ENCODE peak calls at places on chromosome 13, in eight cellular contexts. One of them, this sample, is unnamed.

GRCh38 chr13:31365630-31366029 is 165.9 kb downstream of the B3GLCT start:
- DNase-seq in sigmoid colon: no peak
- DNase-seq in transverse colon: no peak
- DNase-seq in breast epithelium: no peak
- DNase-seq in K562: no peak
- DNase-seq in prostate gland: no peak
- DNase-seq in GM23338: no peak
- DNase-seq in HCT116: no peak
- DNase-seq in this sample: no peak

GRCh38 chr13:107976628-107977027 is 238.7 kb downstream of the LIG4 start:
- DNase-seq in sigmoid colon: no peak
- DNase-seq in transverse colon: no peak
- DNase-seq in breast epithelium: no peak
- DNase-seq in K562: no peak
- DNase-seq in prostate gland: no peak
- DNase-seq in GM23338: no peak
- DNase-seq in HCT116: no peak
- DNase-seq in this sample: no peak

GRCh38 chr13:43087960-43088580 is 64.7 kb downstream of the DNAJC15 start:
- DNase-seq in sigmoid colon: no peak
- DNase-seq in transverse colon: no peak
- DNase-seq in breast epithelium: no peak
- DNase-seq in K562: no peak
- DNase-seq in prostate gland: peak
- DNase-seq in GM23338: no peak
- DNase-seq in HCT116: no peak
- DNase-seq in this sample: no peak

GRCh38 chr13:97720881-97721280 is 232.6 kb upstream of the IPO5 start:
- DNase-seq in sigmoid colon: no peak
- DNase-seq in transverse colon: no peak
- DNase-seq in breast epithelium: no peak
- DNase-seq in K562: no peak
- DNase-seq in prostate gland: no peak
- DNase-seq in GM23338: no peak
- DNase-seq in HCT116: no peak
- DNase-seq in this sample: no peak

GRCh38 chr13:75687145-75687763 is 51.1 kb downstream of the LMO7 start:
- DNase-seq in sigmoid colon: no peak
- DNase-seq in transverse colon: no peak
- DNase-seq in breast epithelium: no peak
- DNase-seq in K562: peak
- DNase-seq in prostate gland: no peak
- DNase-seq in GM23338: peak
- DNase-seq in HCT116: peak
- DNase-seq in this sample: no peak

GRCh38 chr13:98239156-98240076 is 62.3 kb upstream of the RNF113B start:
- DNase-seq in sigmoid colon: no peak
- DNase-seq in transverse colon: no peak
- DNase-seq in breast epithelium: no peak
- DNase-seq in K562: no peak
- DNase-seq in prostate gland: no peak
- DNase-seq in GM23338: peak
- DNase-seq in HCT116: no peak
- DNase-seq in this sample: no peak

GRCh38 chr13:97946951-97947588 is 6.4 kb upstream of the IPO5 start:
- DNase-seq in sigmoid colon: no peak
- DNase-seq in transverse colon: no peak
- DNase-seq in breast epithelium: no peak
- DNase-seq in K562: no peak
- DNase-seq in prostate gland: no peak
- DNase-seq in GM23338: no peak
- DNase-seq in HCT116: no peak
- DNase-seq in this sample: no peak

GRCh38 chr13:73138276-73138950 is 79.6 kb downstream of the KLF5 start:
- DNase-seq in sigmoid colon: no peak
- DNase-seq in transverse colon: no peak
- DNase-seq in breast epithelium: no peak
- DNase-seq in K562: no peak
- DNase-seq in prostate gland: no peak
- DNase-seq in GM23338: peak
- DNase-seq in HCT116: no peak
- DNase-seq in this sample: no peak

GRCh38 chr13:40609972-40610726 is 56.3 kb downstream of the FOXO1 start:
- DNase-seq in sigmoid colon: no peak
- DNase-seq in transverse colon: peak
- DNase-seq in breast epithelium: no peak
- DNase-seq in K562: no peak
- DNase-seq in prostate gland: no peak
- DNase-seq in GM23338: no peak
- DNase-seq in HCT116: no peak
- DNase-seq in this sample: no peak

GRCh38 chr13:93698016-93698613 is 471.5 kb downstream of the GPC6 start:
- DNase-seq in sigmoid colon: no peak
- DNase-seq in transverse colon: no peak
- DNase-seq in breast epithelium: no peak
- DNase-seq in K562: no peak
- DNase-seq in prostate gland: no peak
- DNase-seq in GM23338: no peak
- DNase-seq in HCT116: no peak
- DNase-seq in this sample: no peak

GRCh38 chr13:44573790-44574465 is 2.2 kb downstream of the TSC22D1 start:
- DNase-seq in sigmoid colon: no peak
- DNase-seq in transverse colon: no peak
- DNase-seq in breast epithelium: no peak
- DNase-seq in K562: peak
- DNase-seq in prostate gland: peak
- DNase-seq in GM23338: peak
- DNase-seq in HCT116: no peak
- DNase-seq in this sample: no peak

GRCh38 chr13:44111701-44112100 is 232.0 kb downstream of the LACC1 start:
- DNase-seq in sigmoid colon: no peak
- DNase-seq in transverse colon: no peak
- DNase-seq in breast epithelium: no peak
- DNase-seq in K562: no peak
- DNase-seq in prostate gland: no peak
- DNase-seq in GM23338: no peak
- DNase-seq in HCT116: no peak
- DNase-seq in this sample: no peak

GRCh38 chr13:34411881-34412280 is 530.2 kb upstream of the NBEA start:
- DNase-seq in sigmoid colon: no peak
- DNase-seq in transverse colon: no peak
- DNase-seq in breast epithelium: no peak
- DNase-seq in K562: no peak
- DNase-seq in prostate gland: no peak
- DNase-seq in GM23338: no peak
- DNase-seq in HCT116: no peak
- DNase-seq in this sample: no peak

GRCh38 chr13:20426766-20427448 is 98.8 kb downstream of the CRYL1 start:
- DNase-seq in sigmoid colon: no peak
- DNase-seq in transverse colon: no peak
- DNase-seq in breast epithelium: no peak
- DNase-seq in K562: no peak
- DNase-seq in prostate gland: no peak
- DNase-seq in GM23338: no peak
- DNase-seq in HCT116: no peak
- DNase-seq in this sample: no peak

GRCh38 chr13:97977982-97978381 is 24.5 kb downstream of the IPO5 start:
- DNase-seq in sigmoid colon: no peak
- DNase-seq in transverse colon: no peak
- DNase-seq in breast epithelium: no peak
- DNase-seq in K562: no peak
- DNase-seq in prostate gland: no peak
- DNase-seq in GM23338: no peak
- DNase-seq in HCT116: no peak
- DNase-seq in this sample: no peak

GRCh38 chr13:37617162-37617561 is 18.6 kb upstream of the POSTN start:
- DNase-seq in sigmoid colon: no peak
- DNase-seq in transverse colon: no peak
- DNase-seq in breast epithelium: no peak
- DNase-seq in K562: no peak
- DNase-seq in prostate gland: no peak
- DNase-seq in GM23338: peak
- DNase-seq in HCT116: no peak
- DNase-seq in this sample: no peak

GRCh38 chr13:39209731-39210633 is 171.7 kb downstream of the NHLRC3 start:
- DNase-seq in sigmoid colon: no peak
- DNase-seq in transverse colon: no peak
- DNase-seq in breast epithelium: no peak
- DNase-seq in K562: no peak
- DNase-seq in prostate gland: no peak
- DNase-seq in GM23338: no peak
- DNase-seq in HCT116: no peak
- DNase-seq in this sample: no peak

DNA sequence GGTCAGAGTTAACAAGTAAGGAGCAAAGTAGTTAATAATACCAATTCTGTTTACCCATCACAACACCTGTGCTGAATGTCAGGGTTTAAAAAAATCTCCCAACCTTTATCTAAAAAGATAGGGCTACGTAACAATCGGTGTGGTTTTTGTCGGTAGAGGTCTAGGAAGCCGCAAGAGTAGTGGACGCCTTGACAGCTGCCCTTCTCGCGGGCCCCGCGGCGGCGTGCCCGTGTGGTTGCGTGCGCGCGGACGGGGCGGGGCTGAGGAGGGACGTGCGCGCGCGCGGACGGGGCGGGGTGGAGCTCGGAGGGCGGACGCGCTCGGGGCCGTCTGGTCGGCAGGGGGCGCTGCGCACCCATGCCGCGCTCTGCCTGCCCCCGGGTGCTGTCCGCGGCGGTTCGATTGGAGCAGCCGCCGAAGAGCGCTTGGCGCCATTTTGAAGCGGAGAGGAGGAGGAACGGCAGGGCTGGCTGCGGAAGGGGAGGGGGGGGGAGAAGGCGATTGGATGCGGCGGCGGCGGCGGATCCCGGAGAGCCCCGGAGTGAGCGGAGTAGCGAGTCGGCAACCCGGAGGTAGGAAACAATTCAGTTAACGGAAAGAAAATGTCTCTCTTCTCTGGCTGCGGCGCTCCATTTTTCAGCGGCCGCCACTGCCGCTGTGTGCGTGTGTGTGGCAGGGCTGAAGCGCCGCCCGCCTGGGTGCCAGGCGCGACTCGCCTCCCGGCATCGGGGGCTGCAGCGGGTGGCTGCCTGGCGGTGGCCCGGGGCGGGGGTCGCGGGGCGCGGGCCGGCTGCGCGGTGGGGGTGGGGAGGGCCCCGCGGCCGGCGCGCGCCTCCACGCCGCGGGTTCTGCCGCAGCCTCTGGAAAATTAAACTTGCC is at the start of gene PDS5B:
- DNase-seq in sigmoid colon: peak
- DNase-seq in transverse colon: peak
- DNase-seq in breast epithelium: peak
- DNase-seq in K562: peak
- DNase-seq in prostate gland: peak
- DNase-seq in GM23338: peak
- DNase-seq in HCT116: peak
- DNase-seq in this sample: peak
- TF ChIP-seq POLR2AphosphoS5 in sigmoid colon: peak
- TF ChIP-seq POLR2AphosphoS5 in transverse colon: peak
- TF ChIP-seq POLR2AphosphoS5 in breast epithelium: peak
- TF ChIP-seq POLR2AphosphoS5 in K562: no peak
- TF ChIP-seq POLR2AphosphoS5 in prostate gland: peak
- TF ChIP-seq POLR2AphosphoS5 in GM23338: peak
- TF ChIP-seq POLR2AphosphoS5 in HCT116: peak
- TF ChIP-seq POLR2AphosphoS5 in this sample: peak

GRCh38 chr13:99354371-99354951 is 47.3 kb upstream of the GPR183 start:
- DNase-seq in sigmoid colon: no peak
- DNase-seq in transverse colon: no peak
- DNase-seq in breast epithelium: peak
- DNase-seq in K562: no peak
- DNase-seq in prostate gland: peak
- DNase-seq in GM23338: no peak
- DNase-seq in HCT116: no peak
- DNase-seq in this sample: no peak
- H3K4me3 ChIP-seq in sigmoid colon: no peak
- H3K4me3 ChIP-seq in transverse colon: no peak
- H3K4me3 ChIP-seq in breast epithelium: no peak
- H3K4me3 ChIP-seq in K562: no peak
- H3K4me3 ChIP-seq in prostate gland: no peak
- H3K4me3 ChIP-seq in GM23338: no peak
- H3K4me3 ChIP-seq in HCT116: no peak
- H3K4me3 ChIP-seq in this sample: no peak

GRCh38 chr13:110346661-110347067 is 39.6 kb downstream of the COL4A2 start:
- DNase-seq in sigmoid colon: no peak
- DNase-seq in transverse colon: peak
- DNase-seq in breast epithelium: no peak
- DNase-seq in K562: no peak
- DNase-seq in prostate gland: no peak
- DNase-seq in GM23338: no peak
- DNase-seq in HCT116: peak
- DNase-seq in this sample: no peak

GRCh38 chr13:110348751-110349150 is 41.7 kb downstream of the COL4A2 start:
- DNase-seq in sigmoid colon: no peak
- DNase-seq in transverse colon: no peak
- DNase-seq in breast epithelium: no peak
- DNase-seq in K562: no peak
- DNase-seq in prostate gland: no peak
- DNase-seq in GM23338: no peak
- DNase-seq in HCT116: no peak
- DNase-seq in this sample: no peak

GRCh38 chr13:110348309-110348625 is 41.2 kb downstream of the COL4A2 start:
- DNase-seq in sigmoid colon: no peak
- DNase-seq in transverse colon: no peak
- DNase-seq in breast epithelium: no peak
- DNase-seq in K562: no peak
- DNase-seq in prostate gland: no peak
- DNase-seq in GM23338: no peak
- DNase-seq in HCT116: no peak
- DNase-seq in this sample: no peak

GRCh38 chr13:110347088-110347487 is 40.0 kb downstream of the COL4A2 start:
- DNase-seq in sigmoid colon: no peak
- DNase-seq in transverse colon: no peak
- DNase-seq in breast epithelium: no peak
- DNase-seq in K562: no peak
- DNase-seq in prostate gland: no peak
- DNase-seq in GM23338: no peak
- DNase-seq in HCT116: no peak
- DNase-seq in this sample: no peak

GRCh38 chr13:110347535-110348308 is 40.6 kb downstream of the COL4A2 start:
- DNase-seq in sigmoid colon: no peak
- DNase-seq in transverse colon: no peak
- DNase-seq in breast epithelium: peak
- DNase-seq in K562: no peak
- DNase-seq in prostate gland: peak
- DNase-seq in GM23338: no peak
- DNase-seq in HCT116: peak
- DNase-seq in this sample: no peak
- TF ChIP-seq POLR2AphosphoS5 in sigmoid colon: peak
- TF ChIP-seq POLR2AphosphoS5 in transverse colon: peak
- TF ChIP-seq POLR2AphosphoS5 in breast epithelium: no peak
- TF ChIP-seq POLR2AphosphoS5 in K562: no peak
- TF ChIP-seq POLR2AphosphoS5 in prostate gland: peak
- TF ChIP-seq POLR2AphosphoS5 in GM23338: no peak
- TF ChIP-seq POLR2AphosphoS5 in HCT116: no peak
- TF ChIP-seq POLR2AphosphoS5 in this sample: no peak

DNA sequence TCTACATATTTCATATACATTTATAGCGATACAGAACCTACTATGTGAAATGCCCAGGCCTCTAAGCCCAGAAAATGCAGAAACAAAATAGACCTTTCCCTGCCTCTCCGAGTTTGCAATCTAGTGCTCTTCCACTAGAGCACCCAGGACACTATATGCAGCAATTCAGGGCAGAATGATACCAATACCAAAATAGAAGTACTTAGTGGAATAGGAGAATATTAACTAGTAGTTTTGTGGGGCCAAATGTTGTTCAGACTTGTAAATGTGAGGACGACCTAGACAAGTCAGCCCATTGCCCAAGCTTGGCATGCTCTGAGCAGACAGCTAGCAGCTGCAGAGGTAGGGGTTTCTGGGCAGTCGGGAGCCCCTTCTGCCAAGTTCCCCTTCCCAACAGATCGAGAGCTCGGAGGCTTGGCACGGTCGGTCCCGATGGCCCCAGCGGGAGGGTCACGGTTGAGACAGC is 35.8 kb upstream of the FLT1 start:
- DNase-seq in sigmoid colon: no peak
- DNase-seq in transverse colon: no peak
- DNase-seq in breast epithelium: no peak
- DNase-seq in K562: no peak
- DNase-seq in prostate gland: no peak
- DNase-seq in GM23338: no peak
- DNase-seq in HCT116: no peak
- DNase-seq in this sample: peak
- H3K4me3 ChIP-seq in sigmoid colon: peak
- H3K4me3 ChIP-seq in transverse colon: no peak
- H3K4me3 ChIP-seq in breast epithelium: peak
- H3K4me3 ChIP-seq in K562: no peak
- H3K4me3 ChIP-seq in prostate gland: no peak
- H3K4me3 ChIP-seq in GM23338: peak
- H3K4me3 ChIP-seq in HCT116: peak
- H3K4me3 ChIP-seq in this sample: peak